ENCODE peak calls at places on chromosome 18, in seven cellular contexts. One of them, this sample, is unnamed.

GRCh38 chr18:36635414-36636096 is 193.2 kb downstream of the TPGS2 start:
- DNase-seq in CD8-positive, alpha-beta memory T cell: no peak
- DNase-seq in HT1080: no peak
- DNase-seq in GM10248: peak; percentile 33
- DNase-seq in EL: no peak
- DNase-seq in astrocyte of the cerebellum: no peak
- DNase-seq in activated CD4-positive, alpha-beta T cell treated with anti-CD3 and anti-CD28 coated beads, Interleukin-2, amount 50 U/mL, for 24 hours: no peak
- DNase-seq in this sample: no peak

GRCh38 chr18:12989397-12990127 is 1.6 kb upstream of the CEP192 start:
- DNase-seq in CD8-positive, alpha-beta memory T cell: no peak
- DNase-seq in HT1080: no peak
- DNase-seq in GM10248: no peak
- DNase-seq in EL: no peak
- DNase-seq in astrocyte of the cerebellum: no peak
- DNase-seq in activated CD4-positive, alpha-beta T cell treated with anti-CD3 and anti-CD28 coated beads, Interleukin-2, amount 50 U/mL, for 24 hours: no peak
- DNase-seq in this sample: no peak

GRCh38 chr18:22800551-22800951 is 132.6 kb upstream of the RBBP8 start:
- DNase-seq in CD8-positive, alpha-beta memory T cell: no peak
- DNase-seq in HT1080: no peak
- DNase-seq in GM10248: no peak
- DNase-seq in EL: no peak
- DNase-seq in astrocyte of the cerebellum: no peak
- DNase-seq in activated CD4-positive, alpha-beta T cell treated with anti-CD3 and anti-CD28 coated beads, Interleukin-2, amount 50 U/mL, for 24 hours: no peak
- DNase-seq in this sample: no peak

GRCh38 chr18:421236-422155 is 79.0 kb downstream of the COLEC12 start:
- DNase-seq in CD8-positive, alpha-beta memory T cell: no peak
- DNase-seq in HT1080: peak; percentile 25
- DNase-seq in GM10248: no peak
- DNase-seq in EL: peak; percentile 66
- DNase-seq in astrocyte of the cerebellum: peak; percentile 71
- DNase-seq in activated CD4-positive, alpha-beta T cell treated with anti-CD3 and anti-CD28 coated beads, Interleukin-2, amount 50 U/mL, for 24 hours: no peak
- DNase-seq in this sample: no peak

GRCh38 chr18:11859903-11860407 is 8.7 kb downstream of the CHMP1B start:
- DNase-seq in CD8-positive, alpha-beta memory T cell: no peak
- DNase-seq in HT1080: peak; percentile 94
- DNase-seq in GM10248: no peak
- DNase-seq in EL: peak; percentile 87
- DNase-seq in astrocyte of the cerebellum: no peak
- DNase-seq in activated CD4-positive, alpha-beta T cell treated with anti-CD3 and anti-CD28 coated beads, Interleukin-2, amount 50 U/mL, for 24 hours: no peak
- DNase-seq in this sample: no peak

GRCh38 chr18:23824704-23825103 is 135.5 kb downstream of the LAMA3 start:
- DNase-seq in CD8-positive, alpha-beta memory T cell: no peak
- DNase-seq in HT1080: peak; percentile 31
- DNase-seq in GM10248: no peak
- DNase-seq in EL: peak; percentile 49
- DNase-seq in astrocyte of the cerebellum: no peak
- DNase-seq in activated CD4-positive, alpha-beta T cell treated with anti-CD3 and anti-CD28 coated beads, Interleukin-2, amount 50 U/mL, for 24 hours: no peak
- DNase-seq in this sample: no peak

GRCh38 chr18:42401131-42401673 is 446.2 kb downstream of the PIK3C3 start:
- DNase-seq in CD8-positive, alpha-beta memory T cell: no peak
- DNase-seq in HT1080: no peak
- DNase-seq in GM10248: no peak
- DNase-seq in EL: no peak
- DNase-seq in astrocyte of the cerebellum: no peak
- DNase-seq in activated CD4-positive, alpha-beta T cell treated with anti-CD3 and anti-CD28 coated beads, Interleukin-2, amount 50 U/mL, for 24 hours: no peak
- DNase-seq in this sample: no peak

GRCh38 chr18:57771183-57771582 is 31.9 kb downstream of the ATP8B1 start:
- DNase-seq in CD8-positive, alpha-beta memory T cell: no peak
- DNase-seq in HT1080: no peak
- DNase-seq in GM10248: no peak
- DNase-seq in EL: no peak
- DNase-seq in astrocyte of the cerebellum: no peak
- DNase-seq in activated CD4-positive, alpha-beta T cell treated with anti-CD3 and anti-CD28 coated beads, Interleukin-2, amount 50 U/mL, for 24 hours: no peak
- DNase-seq in this sample: no peak

GRCh38 chr18:38644875-38645641 is 1079.5 kb upstream of the CELF4 start:
- DNase-seq in CD8-positive, alpha-beta memory T cell: no peak
- DNase-seq in HT1080: peak; percentile 3
- DNase-seq in GM10248: no peak
- DNase-seq in EL: no peak
- DNase-seq in astrocyte of the cerebellum: no peak
- DNase-seq in activated CD4-positive, alpha-beta T cell treated with anti-CD3 and anti-CD28 coated beads, Interleukin-2, amount 50 U/mL, for 24 hours: no peak
- DNase-seq in this sample: no peak

GRCh38 chr18:21513741-21514140 is 86.8 kb downstream of the ESCO1 start:
- DNase-seq in CD8-positive, alpha-beta memory T cell: no peak
- DNase-seq in HT1080: no peak
- DNase-seq in GM10248: no peak
- DNase-seq in EL: no peak
- DNase-seq in astrocyte of the cerebellum: no peak
- DNase-seq in activated CD4-positive, alpha-beta T cell treated with anti-CD3 and anti-CD28 coated beads, Interleukin-2, amount 50 U/mL, for 24 hours: no peak
- DNase-seq in this sample: no peak

GRCh38 chr18:61892683-61893303 is at the start of gene RNF152:
- DNase-seq in CD8-positive, alpha-beta memory T cell: peak; percentile 17
- DNase-seq in HT1080: no peak
- DNase-seq in GM10248: no peak
- DNase-seq in EL: peak; percentile 12
- DNase-seq in astrocyte of the cerebellum: no peak
- DNase-seq in activated CD4-positive, alpha-beta T cell treated with anti-CD3 and anti-CD28 coated beads, Interleukin-2, amount 50 U/mL, for 24 hours: no peak
- DNase-seq in this sample: peak; percentile 59

GRCh38 chr18:41524674-41525470 is 430.2 kb upstream of the PIK3C3 start:
- DNase-seq in CD8-positive, alpha-beta memory T cell: no peak
- DNase-seq in HT1080: no peak
- DNase-seq in GM10248: no peak
- DNase-seq in EL: no peak
- DNase-seq in astrocyte of the cerebellum: no peak
- DNase-seq in activated CD4-positive, alpha-beta T cell treated with anti-CD3 and anti-CD28 coated beads, Interleukin-2, amount 50 U/mL, for 24 hours: no peak
- DNase-seq in this sample: no peak

GRCh38 chr18:77340815-77341214 is 91.2 kb downstream of the GALR1 start:
- DNase-seq in CD8-positive, alpha-beta memory T cell: no peak
- DNase-seq in HT1080: no peak
- DNase-seq in GM10248: no peak
- DNase-seq in EL: no peak
- DNase-seq in astrocyte of the cerebellum: no peak
- DNase-seq in activated CD4-positive, alpha-beta T cell treated with anti-CD3 and anti-CD28 coated beads, Interleukin-2, amount 50 U/mL, for 24 hours: no peak
- DNase-seq in this sample: no peak

GRCh38 chr18:34862561-34862960 is 152.5 kb downstream of the DTNA start:
- DNase-seq in CD8-positive, alpha-beta memory T cell: no peak
- DNase-seq in HT1080: no peak
- DNase-seq in GM10248: no peak
- DNase-seq in EL: no peak
- DNase-seq in astrocyte of the cerebellum: no peak
- DNase-seq in activated CD4-positive, alpha-beta T cell treated with anti-CD3 and anti-CD28 coated beads, Interleukin-2, amount 50 U/mL, for 24 hours: no peak
- DNase-seq in this sample: no peak

GRCh38 chr18:72985686-72986085 is 117.9 kb upstream of the NETO1 start:
- DNase-seq in CD8-positive, alpha-beta memory T cell: no peak
- DNase-seq in HT1080: no peak
- DNase-seq in GM10248: no peak
- DNase-seq in EL: no peak
- DNase-seq in astrocyte of the cerebellum: no peak
- DNase-seq in activated CD4-positive, alpha-beta T cell treated with anti-CD3 and anti-CD28 coated beads, Interleukin-2, amount 50 U/mL, for 24 hours: no peak
- DNase-seq in this sample: no peak

GRCh38 chr18:189254-189653 is 30.9 kb downstream of the USP14 start:
- DNase-seq in CD8-positive, alpha-beta memory T cell: no peak
- DNase-seq in HT1080: no peak
- DNase-seq in GM10248: no peak
- DNase-seq in EL: no peak
- DNase-seq in astrocyte of the cerebellum: no peak
- DNase-seq in activated CD4-positive, alpha-beta T cell treated with anti-CD3 and anti-CD28 coated beads, Interleukin-2, amount 50 U/mL, for 24 hours: no peak
- DNase-seq in this sample: no peak